ENCODE peak calls at places on chromosomes 16 and 17, in eight cellular contexts. P, V, Q, R, J, O, W and A are unnamed samples.

GRCh38 chr16:71681360-71681759 is 43.1 kb downstream of the PHLPP2 start:
- DNase-seq in P (no peak), V (no peak), Q (no peak), R (no peak), J (no peak), O (no peak), W (no peak), A (no peak)

GRCh38 chr16:84312783-84313382 is 18.2 kb downstream of the WFDC1 start:
- DNase-seq in P (peak; percentile 58), V (peak; percentile 50), Q (no peak), R (no peak), J (no peak), O (no peak), W (no peak), A (no peak)

GRCh38 chr16:72768611-72769010 is 279.3 kb downstream of the ZFHX3 start:
- DNase-seq in P (no peak), V (no peak), Q (no peak), R (peak; percentile 39), J (no peak), O (no peak), W (no peak), A (no peak)

GRCh38 chr17:7716901-7717755 is at the start of gene DNAH2:
- DNase-seq in P (peak; percentile 97), V (peak; percentile 67), Q (peak; percentile 97), R (peak; percentile 95), J (peak; percentile 88), O (peak; percentile 85), W (peak; percentile 56), A (peak; percentile 58)

GRCh38 chr16:27401768-27402568 is at the start of gene IL21R:
- DNase-seq in P (peak; percentile 38), V (peak; percentile 81), Q (peak; percentile 68), R (peak; percentile 45), J (no peak), O (peak; percentile 62), W (peak; percentile 91), A (peak; percentile 95)

GRCh38 chr16:49085689-49086088 is 195.9 kb downstream of the CBLN1 start:
- DNase-seq in P (no peak), V (no peak), Q (no peak), R (peak; percentile 22), J (no peak), O (peak; percentile 28), W (no peak), A (no peak)

GRCh38 chr16:75486014-75486404 is 9.2 kb downstream of the CHST6 start:
- DNase-seq in P (no peak), V (no peak), Q (no peak), R (no peak), J (no peak), O (no peak), W (no peak), A (no peak)

GRCh38 chr17:69608808-69609494 is 194.5 kb downstream of the MAP2K6 start:
- DNase-seq in P (no peak), V (no peak), Q (no peak), R (peak; percentile 82), J (no peak), O (peak; percentile 77), W (no peak), A (no peak)

GRCh38 chr16:85563515-85564276 is 49.4 kb upstream of the GSE1 start:
- DNase-seq in P (peak; percentile 90), V (peak; percentile 96), Q (no peak), R (peak; percentile 62), J (peak; percentile 43), O (no peak), W (no peak), A (no peak)

GRCh38 chr17:67375054-67375427 is 2.0 kb upstream of the PITPNC1 start:
- DNase-seq in P (no peak), V (no peak), Q (no peak), R (no peak), J (no peak), O (no peak), W (no peak), A (no peak)

GRCh38 chr17:83008526-83008925 is 70.9 kb upstream of the METRNL start:
- DNase-seq in P (peak; percentile 27), V (no peak), Q (no peak), R (no peak), J (no peak), O (no peak), W (no peak), A (no peak)

GRCh38 chr17:20890338-20890737 is 152.5 kb downstream of the USP22 start:
- DNase-seq in P (no peak), V (no peak), Q (no peak), R (no peak), J (no peak), O (no peak), W (no peak), A (no peak)

GRCh38 chr17:64315032-64315490 is 52.0 kb upstream of the TEX2 start:
- DNase-seq in P (no peak), V (peak; percentile 77), Q (no peak), R (peak; percentile 97), J (peak; percentile 64), O (no peak), W (no peak), A (no peak)

GRCh38 chr16:1959269-1960039 is at the start of gene NDUFB10:
- DNase-seq in P (peak; percentile 96), V (peak; percentile 96), Q (peak; percentile 91), R (peak; percentile 92), J (peak; percentile 95), O (peak; percentile 44), W (peak; percentile 96), A (peak; percentile 95)

GRCh38 chr16:67934306-67935095 is 2.1 kb downstream of the PSMB10 start:
- DNase-seq in P (peak; percentile 54), V (peak; percentile 57), Q (no peak), R (no peak), J (peak; percentile 52), O (no peak), W (no peak), A (no peak)

GRCh38 chr16:17748005-17748719 is 277.4 kb upstream of the XYLT1 start:
- DNase-seq in P (peak; percentile 78), V (no peak), Q (no peak), R (no peak), J (no peak), O (no peak), W (no peak), A (no peak)

GRCh38 chr16:1333149-1333812 is at the start of gene BAIAP3:
- DNase-seq in P (peak; percentile 92), V (no peak), Q (peak; percentile 56), R (peak; percentile 35), J (no peak), O (no peak), W (peak; percentile 73), A (no peak)

GRCh38 chr17:45873728-45874127 is 20.6 kb upstream of the MAPT start:
- DNase-seq in P (peak; percentile 63), V (no peak), Q (peak; percentile 71), R (no peak), J (no peak), O (no peak), W (no peak), A (no peak)

GRCh38 chr16:84548971-84549844 is 44.7 kb upstream of the MEAK7 start:
- DNase-seq in P (peak; percentile 30), V (peak; percentile 58), Q (no peak), R (no peak), J (no peak), O (no peak), W (no peak), A (no peak)

GRCh38 chr17:14201595-14201994 is 35.1 kb downstream of the CDRT15 start:
- DNase-seq in P (no peak), V (no peak), Q (no peak), R (no peak), J (no peak), O (no peak), W (no peak), A (no peak)

DNA sequence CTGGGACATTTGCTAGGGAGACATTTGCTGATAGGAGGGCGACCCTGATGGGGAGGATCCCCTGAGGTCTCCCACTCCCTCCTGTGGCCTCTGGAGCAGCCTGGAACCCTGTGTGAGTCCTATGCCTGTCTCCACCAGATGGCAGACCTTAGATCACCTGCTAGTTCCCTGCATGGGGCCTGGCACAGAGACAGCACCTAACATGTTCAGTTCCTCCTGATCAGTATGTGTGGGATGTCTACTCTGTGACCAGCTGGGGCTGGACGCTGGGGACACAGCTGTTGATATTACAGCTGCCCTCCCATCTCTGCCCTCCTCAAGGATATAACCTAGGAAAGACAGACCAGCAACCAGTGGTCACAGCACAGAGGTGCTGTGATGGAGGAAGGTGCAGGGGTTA is 1.1 kb upstream of the ADCY7 start:
- DNase-seq in P (peak; percentile 62), V (peak; percentile 57), Q (no peak), R (no peak), J (no peak), O (no peak), W (peak; percentile 55), A (peak; percentile 47)
- TF ChIP-seq CTCF in P (peak; percentile 37), V (peak; percentile 41), Q (peak; percentile 29), R (peak; percentile 27), J (no peak), O (peak; percentile 26), W (no peak), A (peak; percentile 59)

GRCh38 chr17:40284085-40284713 is 3.5 kb upstream of the CDC6 start:
- DNase-seq in P (no peak), V (no peak), Q (peak; percentile 30), R (peak; percentile 63), J (no peak), O (peak; percentile 93), W (no peak), A (no peak)
- TF ChIP-seq CTCF in P (peak; percentile 42), V (no peak), Q (no peak), R (peak; percentile 40), J (no peak), O (peak; percentile 57), W (no peak), A (no peak)

DNA sequence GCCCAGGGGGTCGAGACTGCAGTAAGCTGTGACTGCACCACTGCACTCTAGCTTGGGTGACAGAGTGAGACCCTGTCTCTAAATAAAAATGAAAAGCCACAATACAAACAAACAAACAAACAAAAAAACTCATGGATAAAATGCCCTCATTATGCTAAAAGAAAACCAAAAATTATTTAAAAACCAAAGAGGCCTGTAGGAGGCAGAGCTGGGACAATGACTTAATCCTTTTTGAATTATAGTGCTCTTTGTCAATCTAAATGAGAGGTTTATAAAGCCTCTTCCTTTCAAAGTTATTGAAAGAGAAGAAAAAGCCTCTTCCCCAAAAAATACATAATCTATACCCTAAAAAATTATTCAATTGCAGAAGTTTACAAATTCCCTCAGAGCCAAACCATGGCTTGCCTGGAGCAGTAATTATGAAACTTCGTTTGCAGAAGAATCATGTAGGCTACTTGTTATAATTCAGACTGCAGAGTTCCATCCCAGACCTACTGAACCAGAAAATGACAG is 18.5 kb downstream of the CRLF3 start:
- DNase-seq in P (no peak), V (no peak), Q (no peak), R (no peak), J (no peak), O (no peak), W (no peak), A (no peak)
- TF ChIP-seq CTCF in P (peak; percentile 43), V (no peak), Q (peak; percentile 22), R (peak; percentile 31), J (no peak), O (peak; percentile 10), W (peak; percentile 55), A (peak; percentile 19)

GRCh38 chr17:66038125-66038524 is 153.8 kb downstream of the CEP112 start:
- DNase-seq in P (no peak), V (no peak), Q (no peak), R (no peak), J (no peak), O (no peak), W (no peak), A (no peak)

GRCh38 chr17:66043419-66043818 is 148.5 kb downstream of the CEP112 start:
- DNase-seq in P (no peak), V (no peak), Q (no peak), R (no peak), J (no peak), O (no peak), W (no peak), A (no peak)

GRCh38 chr17:66044083-66044482 is 147.8 kb downstream of the CEP112 start:
- DNase-seq in P (no peak), V (no peak), Q (no peak), R (no peak), J (no peak), O (no peak), W (no peak), A (no peak)

GRCh38 chr17:66040402-66040801 is 151.5 kb downstream of the CEP112 start:
- DNase-seq in P (no peak), V (no peak), Q (peak; percentile 12), R (no peak), J (no peak), O (no peak), W (no peak), A (no peak)
- TF ChIP-seq CTCF in P (peak; percentile 26), V (no peak), Q (peak; percentile 37), R (peak; percentile 3), J (no peak), O (no peak), W (no peak), A (peak; percentile 19)